ENCODE peak calls at places on chromosomes 1 and 21, in seven cellular contexts. One of them, this sample, is unnamed.

GRCh38 chr1:60280256-60280655 is 206.7 kb upstream of the C1orf87 start:
- DNase-seq in cardiac fibroblast: peak; percentile 46
- DNase-seq in HCT116: no peak
- DNase-seq in HL-60: no peak
- DNase-seq in fibroblast of the aortic adventitia: peak; percentile 71
- DNase-seq in heart left ventricle: no peak
- DNase-seq in BE2C: peak; percentile 74
- DNase-seq in this sample: no peak

GRCh38 chr1:17919525-17920439 is 164.6 kb downstream of the ACTL8 start:
- DNase-seq in heart left ventricle: no peak
- DNase-seq in fibroblast of the aortic adventitia: peak; percentile 68
- DNase-seq in HL-60: peak; percentile 3
- DNase-seq in HCT116: peak; percentile 19
- DNase-seq in cardiac fibroblast: peak; percentile 59
- DNase-seq in BE2C: peak; percentile 43
- DNase-seq in this sample: no peak

GRCh38 chr1:175192111-175192629 is 406 bp downstream of the KIAA0040 start:
- DNase-seq in HL-60: no peak
- DNase-seq in fibroblast of the aortic adventitia: peak; percentile 21
- DNase-seq in BE2C: no peak
- DNase-seq in heart left ventricle: peak; percentile 71
- DNase-seq in HCT116: no peak
- DNase-seq in cardiac fibroblast: peak; percentile 16
- DNase-seq in this sample: no peak

GRCh38 chr1:169680377-169681019 is 30.9 kb downstream of the SELL start:
- DNase-seq in HCT116: no peak
- DNase-seq in cardiac fibroblast: no peak
- DNase-seq in heart left ventricle: no peak
- DNase-seq in fibroblast of the aortic adventitia: no peak
- DNase-seq in BE2C: no peak
- DNase-seq in HL-60: no peak
- DNase-seq in this sample: no peak

GRCh38 chr1:93585059-93585966 is 96.3 kb downstream of the BCAR3 start:
- DNase-seq in cardiac fibroblast: peak; percentile 85
- DNase-seq in HCT116: no peak
- DNase-seq in heart left ventricle: peak; percentile 90
- DNase-seq in fibroblast of the aortic adventitia: peak; percentile 74
- DNase-seq in BE2C: no peak
- DNase-seq in HL-60: no peak
- DNase-seq in this sample: no peak

GRCh38 chr1:202835548-202836072 is 24.9 kb downstream of the PCAT6 start:
- DNase-seq in heart left ventricle: no peak
- DNase-seq in HL-60: peak; percentile 37
- DNase-seq in fibroblast of the aortic adventitia: no peak
- DNase-seq in HCT116: no peak
- DNase-seq in cardiac fibroblast: no peak
- DNase-seq in BE2C: no peak
- DNase-seq in this sample: no peak

GRCh38 chr21:16377857-16378256 is 648.1 kb downstream of the USP25 start:
- DNase-seq in BE2C: no peak
- DNase-seq in HL-60: no peak
- DNase-seq in cardiac fibroblast: no peak
- DNase-seq in heart left ventricle: no peak
- DNase-seq in HCT116: no peak
- DNase-seq in fibroblast of the aortic adventitia: no peak
- DNase-seq in this sample: no peak

GRCh38 chr1:224644553-224645154 is 28.5 kb downstream of the CNIH3 start:
- DNase-seq in HL-60: peak; percentile 53
- DNase-seq in cardiac fibroblast: peak; percentile 64
- DNase-seq in fibroblast of the aortic adventitia: peak; percentile 65
- DNase-seq in heart left ventricle: no peak
- DNase-seq in BE2C: peak; percentile 53
- DNase-seq in HCT116: peak; percentile 47
- DNase-seq in this sample: no peak

GRCh38 chr1:31201871-31202270 is 37.8 kb downstream of the NKAIN1 start:
- DNase-seq in HL-60: no peak
- DNase-seq in HCT116: no peak
- DNase-seq in fibroblast of the aortic adventitia: no peak
- DNase-seq in BE2C: no peak
- DNase-seq in cardiac fibroblast: no peak
- DNase-seq in heart left ventricle: no peak
- DNase-seq in this sample: no peak

GRCh38 chr1:11273595-11274234 is 717 bp downstream of the UBIAD1 start:
- DNase-seq in BE2C: no peak
- DNase-seq in fibroblast of the aortic adventitia: no peak
- DNase-seq in HL-60: peak; percentile 11
- DNase-seq in heart left ventricle: no peak
- DNase-seq in HCT116: no peak
- DNase-seq in cardiac fibroblast: no peak
- DNase-seq in this sample: no peak

GRCh38 chr1:216750031-216750627 is 26.9 kb upstream of the ESRRG start:
- DNase-seq in cardiac fibroblast: peak; percentile 71
- DNase-seq in BE2C: peak; percentile 51
- DNase-seq in heart left ventricle: no peak
- DNase-seq in fibroblast of the aortic adventitia: peak; percentile 53
- DNase-seq in HCT116: no peak
- DNase-seq in HL-60: peak; percentile 3
- DNase-seq in this sample: no peak

GRCh38 chr21:42503711-42504110 is 7.7 kb upstream of the RSPH1 start:
- DNase-seq in cardiac fibroblast: no peak
- DNase-seq in BE2C: no peak
- DNase-seq in HCT116: no peak
- DNase-seq in fibroblast of the aortic adventitia: no peak
- DNase-seq in HL-60: no peak
- DNase-seq in heart left ventricle: no peak
- DNase-seq in this sample: no peak

GRCh38 chr21:41713495-41714281 is 53.2 kb downstream of the RIPK4 start:
- DNase-seq in BE2C: no peak
- DNase-seq in cardiac fibroblast: no peak
- DNase-seq in fibroblast of the aortic adventitia: no peak
- DNase-seq in heart left ventricle: no peak
- DNase-seq in HL-60: no peak
- DNase-seq in HCT116: no peak
- DNase-seq in this sample: no peak

GRCh38 chr1:44318097-44319088 is 36.7 kb downstream of the ERI3 start:
- DNase-seq in BE2C: peak; percentile 52
- DNase-seq in cardiac fibroblast: peak; percentile 52
- DNase-seq in HCT116: no peak
- DNase-seq in HL-60: peak; percentile 52
- DNase-seq in heart left ventricle: no peak
- DNase-seq in fibroblast of the aortic adventitia: peak; percentile 52
- DNase-seq in this sample: no peak

GRCh38 chr1:177872563-177872900 is 97.3 kb downstream of the SEC16B start:
- DNase-seq in HL-60: no peak
- DNase-seq in cardiac fibroblast: no peak
- DNase-seq in HCT116: no peak
- DNase-seq in BE2C: no peak
- DNase-seq in fibroblast of the aortic adventitia: no peak
- DNase-seq in heart left ventricle: no peak
- DNase-seq in this sample: no peak

GRCh38 chr1:168112673-168113305 is 23.9 kb downstream of the GPR161 start:
- DNase-seq in HL-60: peak; percentile 7
- DNase-seq in BE2C: peak; percentile 70
- DNase-seq in heart left ventricle: no peak
- DNase-seq in HCT116: no peak
- DNase-seq in fibroblast of the aortic adventitia: peak; percentile 82
- DNase-seq in cardiac fibroblast: peak; percentile 87
- DNase-seq in this sample: peak; percentile 93

GRCh38 chr21:17340081-17340480 is 172.8 kb upstream of the CXADR start:
- DNase-seq in cardiac fibroblast: no peak
- DNase-seq in BE2C: no peak
- DNase-seq in fibroblast of the aortic adventitia: no peak
- DNase-seq in HL-60: no peak
- DNase-seq in heart left ventricle: no peak
- DNase-seq in HCT116: no peak
- DNase-seq in this sample: no peak

GRCh38 chr1:59846209-59846894 is 31.6 kb downstream of the HOOK1 start:
- DNase-seq in heart left ventricle: no peak
- DNase-seq in BE2C: no peak
- DNase-seq in fibroblast of the aortic adventitia: no peak
- DNase-seq in cardiac fibroblast: no peak
- DNase-seq in HCT116: no peak
- DNase-seq in HL-60: no peak
- DNase-seq in this sample: no peak

GRCh38 chr1:223641523-223642039 is 23.9 kb downstream of the CAPN8 start:
- DNase-seq in HL-60: no peak
- DNase-seq in cardiac fibroblast: no peak
- DNase-seq in heart left ventricle: no peak
- DNase-seq in BE2C: no peak
- DNase-seq in HCT116: no peak
- DNase-seq in fibroblast of the aortic adventitia: no peak
- DNase-seq in this sample: no peak

GRCh38 chr1:16721871-16722641 is 18.3 kb upstream of the RNU1-4 start:
- DNase-seq in BE2C: no peak
- DNase-seq in fibroblast of the aortic adventitia: no peak
- DNase-seq in cardiac fibroblast: no peak
- DNase-seq in HL-60: no peak
- DNase-seq in HCT116: no peak
- DNase-seq in heart left ventricle: no peak
- DNase-seq in this sample: no peak

GRCh38 chr1:37486680-37487618 is 12.6 kb downstream of the ZC3H12A start:
- DNase-seq in HL-60: peak; percentile 78
- DNase-seq in HCT116: peak; percentile 31
- DNase-seq in cardiac fibroblast: peak; percentile 84
- DNase-seq in fibroblast of the aortic adventitia: peak; percentile 85
- DNase-seq in heart left ventricle: peak; percentile 91
- DNase-seq in BE2C: peak; percentile 67
- DNase-seq in this sample: peak; percentile 69

DNA sequence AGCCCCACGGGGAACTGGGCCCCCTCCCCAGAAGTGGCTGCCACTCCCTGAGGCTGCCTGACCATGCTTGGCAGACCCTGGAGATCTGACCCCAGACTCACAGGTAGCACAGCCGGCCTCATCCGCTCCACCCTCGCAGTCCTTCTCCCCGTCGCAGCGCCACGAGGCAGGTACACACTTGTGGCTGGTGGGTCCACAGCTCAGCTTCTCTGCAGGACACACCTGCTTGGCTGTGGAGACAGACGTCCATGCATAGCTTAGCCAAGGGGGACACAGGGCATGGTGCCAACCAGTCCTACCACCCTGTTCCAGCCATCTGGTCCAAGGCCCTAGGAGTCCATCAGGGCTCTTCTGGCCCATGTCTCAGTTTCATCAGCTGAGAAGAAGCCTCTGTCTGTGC is 42.2 kb upstream of the MAGOH start:
- DNase-seq in heart left ventricle: no peak
- DNase-seq in HL-60: no peak
- DNase-seq in cardiac fibroblast: no peak
- DNase-seq in fibroblast of the aortic adventitia: no peak
- DNase-seq in BE2C: no peak
- DNase-seq in HCT116: no peak
- DNase-seq in this sample: no peak
- TF ChIP-seq CTCF in heart left ventricle: no peak
- TF ChIP-seq CTCF in HL-60: no peak
- TF ChIP-seq CTCF in cardiac fibroblast: no peak
- TF ChIP-seq CTCF in fibroblast of the aortic adventitia: no peak
- TF ChIP-seq CTCF in BE2C: no peak
- TF ChIP-seq CTCF in HCT116: no peak
- TF ChIP-seq CTCF in this sample: no peak

GRCh38 chr1:154624756-154625643 is 17.0 kb upstream of the ADAR start:
- DNase-seq in BE2C: no peak
- DNase-seq in fibroblast of the aortic adventitia: peak; percentile 62
- DNase-seq in heart left ventricle: no peak
- DNase-seq in cardiac fibroblast: peak; percentile 20
- DNase-seq in HL-60: no peak
- DNase-seq in HCT116: no peak
- DNase-seq in this sample: no peak
- TF ChIP-seq CTCF in BE2C: no peak
- TF ChIP-seq CTCF in fibroblast of the aortic adventitia: no peak
- TF ChIP-seq CTCF in heart left ventricle: no peak
- TF ChIP-seq CTCF in cardiac fibroblast: no peak
- TF ChIP-seq CTCF in HL-60: no peak
- TF ChIP-seq CTCF in HCT116: no peak
- TF ChIP-seq CTCF in this sample: no peak

DNA sequence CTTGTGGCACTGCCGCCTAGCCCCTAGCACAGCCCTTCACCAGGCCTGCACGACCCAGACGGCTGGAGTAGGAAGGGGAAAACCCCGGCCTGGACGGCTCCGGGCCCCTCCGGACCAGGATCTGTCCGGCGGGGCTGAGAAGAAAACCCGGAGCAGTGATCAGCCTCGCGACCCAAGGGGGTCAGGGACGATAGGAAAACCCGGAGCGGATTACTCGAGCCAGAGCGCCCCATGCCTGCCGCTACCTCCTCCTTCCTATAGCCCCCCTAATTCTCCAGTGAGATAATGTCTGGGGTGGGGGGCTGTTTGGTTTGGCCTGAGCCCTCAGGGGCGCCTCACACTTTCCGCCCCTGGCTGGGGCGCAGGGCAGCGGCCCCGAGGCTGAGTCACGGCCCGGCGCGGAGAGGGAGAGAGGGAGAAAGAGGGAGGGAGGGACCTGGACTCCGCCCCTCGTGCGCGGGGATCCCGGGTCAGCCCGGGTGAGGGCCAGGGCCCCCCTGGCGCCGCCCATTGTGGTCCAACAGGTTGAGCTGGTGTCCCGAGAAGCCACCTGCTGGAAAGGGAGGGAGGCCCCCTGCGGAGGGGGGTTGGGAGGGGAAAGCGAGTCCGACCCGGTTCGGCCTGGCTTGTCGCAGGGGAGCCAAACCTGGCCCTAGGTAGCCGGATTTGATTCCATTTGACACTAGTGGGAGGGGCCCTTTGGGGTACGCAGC is 1.7 kb upstream of the ZBTB7B start:
- DNase-seq in heart left ventricle: peak; percentile 93
- DNase-seq in BE2C: peak; percentile 90
- DNase-seq in HL-60: peak; percentile 92
- DNase-seq in HCT116: peak; percentile 90
- DNase-seq in cardiac fibroblast: peak; percentile 88
- DNase-seq in fibroblast of the aortic adventitia: peak; percentile 86
- DNase-seq in this sample: no peak
- TF ChIP-seq CTCF in heart left ventricle: peak; percentile 3
- TF ChIP-seq CTCF in BE2C: no peak
- TF ChIP-seq CTCF in HL-60: no peak
- TF ChIP-seq CTCF in HCT116: no peak
- TF ChIP-seq CTCF in cardiac fibroblast: peak; percentile 2
- TF ChIP-seq CTCF in fibroblast of the aortic adventitia: no peak
- TF ChIP-seq CTCF in this sample: no peak

DNA sequence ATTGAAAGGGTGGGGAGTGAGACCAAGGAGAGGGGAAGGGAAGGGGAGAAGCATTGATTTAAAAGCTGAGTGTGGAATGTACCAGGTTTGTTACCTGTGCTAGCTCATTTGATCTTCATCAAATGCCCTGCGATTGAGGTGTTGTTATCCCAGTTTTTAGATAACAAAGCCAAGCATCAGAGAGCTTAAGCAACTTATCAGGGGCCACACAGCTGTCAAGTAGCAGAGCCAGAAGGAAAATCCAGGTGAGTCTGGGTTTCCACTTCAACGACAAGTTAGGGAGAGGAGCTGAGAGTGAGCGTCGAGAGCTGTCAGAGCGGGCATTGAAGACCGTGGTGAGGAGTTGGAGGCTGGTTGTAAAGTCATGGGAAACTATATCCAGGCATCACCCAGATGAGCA is 146.9 kb upstream of the IRF2BP2 start:
- DNase-seq in fibroblast of the aortic adventitia: no peak
- DNase-seq in heart left ventricle: no peak
- DNase-seq in BE2C: no peak
- DNase-seq in HCT116: no peak
- DNase-seq in cardiac fibroblast: no peak
- DNase-seq in HL-60: no peak
- DNase-seq in this sample: no peak
- TF ChIP-seq CTCF in fibroblast of the aortic adventitia: no peak
- TF ChIP-seq CTCF in heart left ventricle: no peak
- TF ChIP-seq CTCF in BE2C: no peak
- TF ChIP-seq CTCF in HCT116: no peak
- TF ChIP-seq CTCF in cardiac fibroblast: no peak
- TF ChIP-seq CTCF in HL-60: no peak
- TF ChIP-seq CTCF in this sample: no peak